ENCODE peak calls at places on chromosomes 3 and 15, in eight cellular contexts. Z is activated T-cell treated with anti-CD3 and anti-CD28 coated beads for 1 hour; R is fibroblast of mammary gland; C is endothelial cell; O is tibial artery; L is B cell; E is stimulated activated CD4-positive, alpha-beta T cell treated with anti-CD3 and anti-CD28 coated beads, TNF-alpha, amount 100 ng/mL, for 1 hour; X is cardiac fibroblast. I is an unnamed sample.

GRCh38 chr3:69558912-69559311 is 173.0 kb upstream of the FRMD4B start:
- DNase-seq in Z (no peak), R (peak), C (no peak), O (peak), L (no peak), E (no peak), X (peak), I (peak)

GRCh38 chr3:99648091-99648490 is 9.7 kb downstream of the COL8A1 start:
- DNase-seq in Z (no peak), R (peak), C (no peak), O (no peak), L (no peak), E (no peak), X (peak), I (no peak)

GRCh38 chr3:70631716-70632307 is 319.4 kb upstream of the MDFIC2 start:
- DNase-seq in Z (no peak), R (no peak), C (no peak), O (no peak), L (no peak), E (no peak), X (no peak), I (no peak)

GRCh38 chr15:29522373-29523276 is 253.0 kb upstream of the NSMCE3 start:
- DNase-seq in Z (no peak), R (no peak), C (no peak), O (no peak), L (no peak), E (no peak), X (no peak), I (no peak)

GRCh38 chr3:197516517-197516889 is 39.3 kb downstream of the BDH1 start:
- DNase-seq in Z (no peak), R (peak), C (no peak), O (no peak), L (no peak), E (peak), X (peak), I (no peak)

GRCh38 chr3:139572847-139573672 is 33.5 kb upstream of the RBP1 start:
- DNase-seq in Z (no peak), R (no peak), C (no peak), O (no peak), L (no peak), E (no peak), X (peak), I (no peak)

GRCh38 chr3:111373861-111374260 is 168.1 kb upstream of the CD96 start:
- DNase-seq in Z (no peak), R (no peak), C (no peak), O (no peak), L (no peak), E (no peak), X (no peak), I (no peak)

GRCh38 chr15:88695595-88696186 is 56.9 kb downstream of the ISG20 start:
- DNase-seq in Z (no peak), R (no peak), C (no peak), O (no peak), L (no peak), E (no peak), X (no peak), I (no peak)

GRCh38 chr3:122415762-122416654 is at the start of gene WDR5B:
- DNase-seq in Z (peak), R (peak), C (peak), O (peak), L (peak), E (peak), X (peak), I (peak)

GRCh38 chr3:52314495-52314894 is 1.6 kb upstream of the DNAH1 start:
- DNase-seq in Z (no peak), R (peak), C (no peak), O (no peak), L (no peak), E (no peak), X (peak), I (no peak)

GRCh38 chr15:65032823-65033537 is 3.5 kb upstream of the MTFMT start:
- DNase-seq in Z (no peak), R (peak), C (peak), O (peak), L (peak), E (no peak), X (peak), I (peak)

GRCh38 chr15:38975282-38975990 is 410.8 kb upstream of the RASGRP1 start:
- DNase-seq in Z (no peak), R (no peak), C (no peak), O (no peak), L (no peak), E (no peak), X (no peak), I (no peak)